ENCODE peak calls at places on chromosomes 12 and 14, in eight cellular contexts. M, Z, T, C, P, A, G and R are unnamed samples.

GRCh38 chr12:112327209-112327930 is 54.9 kb downstream of the HECTD4 start:
- DNase-seq in M (no peak), Z (no peak), T (no peak), C (no peak), P (peak), A (no peak), G (no peak), R (no peak)

GRCh38 chr12:23455283-23455682 is 494.2 kb downstream of the SOX5 start:
- DNase-seq in M (no peak), Z (no peak), T (no peak), C (no peak), P (no peak), A (no peak), G (no peak), R (no peak)

GRCh38 chr12:12467701-12468218 is 94.9 kb downstream of the DUSP16 start:
- DNase-seq in M (no peak), Z (no peak), T (no peak), C (no peak), P (no peak), A (no peak), G (no peak), R (no peak)

GRCh38 chr12:64946132-64946829 is 121.8 kb downstream of the TBC1D30 start:
- DNase-seq in M (no peak), Z (no peak), T (peak), C (no peak), P (no peak), A (no peak), G (no peak), R (no peak)

GRCh38 chr14:85529803-85530574 is at the start of gene FLRT2:
- DNase-seq in M (no peak), Z (no peak), T (peak), C (peak), P (no peak), A (peak), G (peak), R (no peak)

GRCh38 chr14:95876769-95877490 is at the start of gene TUNAR:
- DNase-seq in M (no peak), Z (no peak), T (no peak), C (peak), P (no peak), A (no peak), G (peak), R (no peak)

GRCh38 chr14:36647827-36648753 is 13.6 kb upstream of the PAX9 start:
- DNase-seq in M (no peak), Z (no peak), T (peak), C (peak), P (no peak), A (no peak), G (peak), R (no peak)

GRCh38 chr12:121145221-121145620 is 12.5 kb downstream of the P2RX7 start:
- DNase-seq in M (no peak), Z (no peak), T (no peak), C (no peak), P (no peak), A (no peak), G (no peak), R (no peak)